ENCODE peak calls at places on chromosomes 1 and 21, in ten cellular contexts. M is epithelial cell of esophagus; C is GM06990; V is MM.1S; B is thoracic aorta; W is ovary; Q is astrocyte of the cerebellum; S is CD8-positive, alpha-beta T cell; H is endothelial cell; F is foreskin fibroblast. X is an unnamed sample.

GRCh38 chr1:2257245-2257627 is 29.1 kb downstream of the SKI start:
- DNase-seq in C (no peak), Q (no peak), H (no peak), B (no peak), W (no peak), S (no peak), M (no peak), F (no peak), V (no peak), X (no peak)

GRCh38 chr1:95467036-95467435 is 233.0 kb downstream of the RWDD3 start:
- DNase-seq in M (no peak), C (no peak), V (no peak), H (no peak), F (no peak), Q (no peak), W (no peak), B (no peak), S (no peak), X (no peak)

GRCh38 chr1:205360891-205361290 is 4.2 kb upstream of the KLHDC8A start:
- DNase-seq in F (no peak), B (no peak), S (no peak), H (no peak), V (no peak), Q (no peak), W (no peak), M (no peak), C (no peak), X (no peak)

GRCh38 chr1:45386219-45386618 is 46.0 kb upstream of the MUTYH start:
- DNase-seq in C (no peak), Q (no peak), W (no peak), M (no peak), F (no peak), H (no peak), B (no peak), S (no peak), V (no peak), X (no peak)

GRCh38 chr1:26853156-26853555 is 9.8 kb upstream of the SFN start:
- DNase-seq in C (peak), F (peak), W (peak), S (peak), M (peak), V (peak), B (peak), H (peak), Q (peak), X (peak)

GRCh38 chr1:111372336-111372965 is 55.1 kb downstream of the OVGP1 start:
- DNase-seq in Q (no peak), C (no peak), F (no peak), M (peak), B (no peak), V (no peak), W (no peak), H (no peak), S (no peak), X (no peak)

GRCh38 chr1:204493145-204493881 is 1.3 kb downstream of the PIK3C2B start:
- DNase-seq in W (peak), M (peak), V (no peak), Q (no peak), F (no peak), B (no peak), S (peak), C (no peak), H (no peak), X (peak)

GRCh38 chr1:12424793-12425192 is 193.2 kb downstream of the DHRS3 start:
- DNase-seq in F (no peak), S (no peak), W (no peak), B (no peak), H (no peak), V (no peak), Q (no peak), C (no peak), M (no peak), X (no peak)

GRCh38 chr1:14345925-14346550 is 252.4 kb upstream of the KAZN start:
- DNase-seq in S (no peak), H (no peak), B (no peak), Q (no peak), V (no peak), W (no peak), F (no peak), C (no peak), M (no peak), X (no peak)

GRCh38 chr1:226632922-226633351 is 84.4 kb downstream of the STUM start:
- DNase-seq in W (peak), B (no peak), M (no peak), Q (no peak), V (no peak), H (no peak), F (no peak), C (no peak), S (no peak), X (no peak)

GRCh38 chr1:19374402-19374801 is 62.3 kb downstream of the SLC66A1 start:
- DNase-seq in M (no peak), V (no peak), F (no peak), B (no peak), H (peak), Q (no peak), W (no peak), C (no peak), S (no peak), X (no peak)

GRCh38 chr1:113391643-113392271 is 1.4 kb downstream of the MAGI3 start:
- DNase-seq in C (no peak), S (no peak), H (no peak), V (peak), M (peak), F (no peak), Q (no peak), B (no peak), W (no peak), X (no peak)

GRCh38 chr1:208475449-208475848 is 231.3 kb upstream of the PLXNA2 start:
- DNase-seq in W (no peak), B (no peak), F (no peak), M (peak), S (no peak), H (no peak), Q (no peak), V (no peak), C (no peak), X (no peak)

GRCh38 chr1:194295690-194296089 is 1109.3 kb upstream of the B3GALT2 start:
- DNase-seq in B (no peak), M (peak), S (peak), V (peak), W (no peak), H (peak), Q (peak), F (no peak), C (no peak), X (no peak)

GRCh38 chr1:32338637-32339145 is 2.7 kb upstream of the MARCKSL1 start:
- DNase-seq in C (no peak), S (no peak), Q (no peak), M (peak), V (no peak), H (no peak), W (no peak), B (no peak), F (no peak), X (no peak)

GRCh38 chr1:85862456-85862855 is 154.2 kb upstream of the ZNHIT6 start:
- DNase-seq in W (no peak), V (no peak), M (no peak), H (no peak), C (no peak), Q (no peak), S (no peak), F (peak), B (no peak), X (no peak)

GRCh38 chr1:51268675-51269033 is 32.6 kb downstream of the RNF11 start:
- DNase-seq in F (no peak), B (no peak), V (no peak), H (no peak), Q (no peak), C (peak), W (no peak), S (no peak), M (no peak), X (no peak)

GRCh38 chr1:24765308-24765988 is 20.2 kb downstream of the CLIC4 start:
- DNase-seq in V (no peak), C (no peak), S (no peak), Q (no peak), M (no peak), W (no peak), B (no peak), F (peak), H (no peak), X (no peak)

GRCh38 chr1:153032677-153033308 is 1.8 kb downstream of the SPRR1B start:
- DNase-seq in C (no peak), Q (no peak), S (no peak), V (peak), B (no peak), W (no peak), M (peak), H (peak), F (peak), X (no peak)

GRCh38 chr1:157967205-157967604 is 26.2 kb upstream of the KIRREL1 start:
- DNase-seq in V (no peak), F (no peak), B (no peak), H (no peak), S (no peak), Q (no peak), M (no peak), W (no peak), C (no peak), X (no peak)

GRCh38 chr1:28668956-28669719 is 554 bp downstream of the GMEB1 start:
- DNase-seq in B (no peak), W (peak), Q (no peak), S (peak), F (peak), C (peak), M (peak), V (peak), H (peak), X (no peak)

DNA sequence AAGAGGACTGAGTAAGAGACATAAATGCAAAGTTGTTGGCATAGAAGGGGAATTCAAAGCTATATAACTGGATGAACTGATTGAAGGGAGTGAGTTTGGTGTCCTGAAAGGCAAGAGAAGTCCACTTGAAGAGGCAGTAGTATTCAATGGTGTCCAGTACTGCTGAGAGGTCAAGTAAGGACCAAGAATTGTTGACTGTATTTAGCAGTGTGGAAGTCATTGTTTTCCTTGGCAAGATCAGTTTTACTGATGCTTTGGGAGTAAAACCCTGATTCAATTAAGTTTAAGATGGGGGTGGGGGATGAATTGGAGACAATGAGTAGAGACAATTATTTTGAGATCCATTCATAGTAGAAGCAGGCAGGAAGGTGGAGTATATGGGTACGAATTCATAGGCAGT is 5.8 kb upstream of the LRRC8D start:
- DNase-seq in B (no peak), M (no peak), V (no peak), Q (no peak), S (no peak), F (no peak), W (no peak), H (no peak), C (no peak), X (no peak)
- TF ChIP-seq CTCF in B (no peak), M (no peak), V (no peak), Q (no peak), S (no peak), F (no peak), W (no peak), H (no peak), C (no peak), X (no peak)

GRCh38 chr1:49971088-49971487 is 52.7 kb downstream of the AGBL4 start:
- DNase-seq in Q (no peak), F (no peak), B (no peak), V (no peak), C (no peak), H (no peak), W (no peak), S (no peak), M (peak), X (no peak)
- TF ChIP-seq CTCF in Q (no peak), F (no peak), B (no peak), V (no peak), C (no peak), H (no peak), W (no peak), S (no peak), M (no peak), X (no peak)

DNA sequence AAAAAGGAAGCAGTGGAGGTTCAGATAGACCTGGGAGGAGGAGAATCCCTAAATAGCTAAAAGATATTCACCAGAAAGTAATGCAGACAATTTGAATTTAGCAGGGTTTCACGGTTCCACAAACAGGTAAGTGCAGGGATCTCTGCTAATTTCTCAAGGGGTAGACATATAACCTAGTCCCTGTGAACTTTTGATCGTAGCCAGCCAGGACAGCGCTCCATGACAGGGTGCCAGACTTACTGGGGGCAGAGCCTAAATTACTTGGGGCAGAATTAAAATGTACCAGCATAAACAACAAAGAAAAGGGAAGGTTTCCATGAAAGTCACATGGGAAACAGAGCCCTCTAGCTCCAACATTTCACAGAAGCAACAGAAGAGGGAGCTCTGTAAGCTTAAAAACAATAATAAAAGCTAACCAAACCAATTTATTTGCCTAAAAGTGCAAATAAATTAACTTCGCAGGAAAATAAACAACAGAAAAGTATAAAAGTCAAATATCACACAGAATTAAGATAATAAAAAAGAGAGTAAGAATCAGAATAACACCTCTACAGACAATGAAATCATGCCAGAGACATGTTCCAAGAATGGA is 198.3 kb downstream of the DUSP10 start:
- DNase-seq in F (peak), W (no peak), C (no peak), V (no peak), B (no peak), Q (peak), H (no peak), M (peak), S (no peak), X (peak)
- TF ChIP-seq CTCF in F (peak), W (no peak), C (peak), V (peak), B (no peak), Q (peak), H (peak), M (peak), S (peak), X (peak)

GRCh38 chr21:44866780-44867179 is 6.7 kb downstream of the PTTG1IP start:
- DNase-seq in Q (peak), S (no peak), W (no peak), H (no peak), B (no peak), V (no peak), C (no peak), M (no peak), F (no peak), X (no peak)

GRCh38 chr21:44867999-44868700 is 5.3 kb downstream of the PTTG1IP start:
- DNase-seq in F (no peak), M (no peak), Q (no peak), S (peak), H (no peak), B (no peak), W (peak), V (no peak), C (no peak), X (no peak)

GRCh38 chr21:44869860-44870747 is 3.4 kb downstream of the PTTG1IP start:
- DNase-seq in F (peak), S (no peak), C (no peak), H (no peak), M (peak), V (no peak), Q (peak), W (peak), B (peak), X (peak)

GRCh38 chr21:44867464-44867863 is 6.0 kb downstream of the PTTG1IP start:
- DNase-seq in H (no peak), V (no peak), S (no peak), Q (no peak), F (no peak), M (no peak), B (no peak), C (no peak), W (no peak), X (no peak)

DNA sequence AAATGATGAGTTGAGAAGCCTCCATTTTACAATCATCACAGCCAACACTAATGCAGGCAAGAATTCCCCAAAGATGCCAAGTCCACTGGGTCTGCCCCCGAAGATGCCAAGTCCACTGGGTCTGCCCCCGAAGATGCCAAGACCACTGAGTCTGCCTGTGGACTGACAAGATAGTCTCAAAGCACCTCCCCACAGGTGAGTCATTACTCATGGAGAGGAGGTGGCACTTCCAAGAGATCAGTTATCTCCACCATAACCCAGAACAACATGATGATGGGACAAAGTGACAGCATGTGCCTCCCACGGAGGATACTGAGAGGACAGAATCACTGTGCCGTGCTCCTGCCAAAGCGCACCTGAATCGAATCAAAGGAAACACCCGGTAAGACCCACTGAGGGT is 4.8 kb downstream of the PTTG1IP start:
- DNase-seq in V (no peak), F (no peak), M (no peak), C (no peak), W (peak), B (no peak), H (no peak), S (no peak), Q (no peak), X (no peak)
- TF ChIP-seq CTCF in V (no peak), F (no peak), M (no peak), C (no peak), W (no peak), B (no peak), H (no peak), S (no peak), Q (no peak), X (no peak)

GRCh38 chr1:177471244-177471643 is 300.5 kb downstream of the BRINP2 start:
- DNase-seq in Q (no peak), C (no peak), B (no peak), M (peak), S (no peak), V (no peak), W (no peak), F (peak), H (no peak), X (no peak)

GRCh38 chr1:177479600-177479999 is 308.8 kb downstream of the BRINP2 start:
- DNase-seq in M (no peak), B (no peak), C (no peak), Q (no peak), S (no peak), H (no peak), F (no peak), V (no peak), W (no peak), X (no peak)

GRCh38 chr1:177472567-177472966 is 301.8 kb downstream of the BRINP2 start:
- DNase-seq in B (no peak), W (no peak), Q (no peak), C (no peak), S (no peak), V (no peak), F (no peak), H (no peak), M (peak), X (no peak)

DNA sequence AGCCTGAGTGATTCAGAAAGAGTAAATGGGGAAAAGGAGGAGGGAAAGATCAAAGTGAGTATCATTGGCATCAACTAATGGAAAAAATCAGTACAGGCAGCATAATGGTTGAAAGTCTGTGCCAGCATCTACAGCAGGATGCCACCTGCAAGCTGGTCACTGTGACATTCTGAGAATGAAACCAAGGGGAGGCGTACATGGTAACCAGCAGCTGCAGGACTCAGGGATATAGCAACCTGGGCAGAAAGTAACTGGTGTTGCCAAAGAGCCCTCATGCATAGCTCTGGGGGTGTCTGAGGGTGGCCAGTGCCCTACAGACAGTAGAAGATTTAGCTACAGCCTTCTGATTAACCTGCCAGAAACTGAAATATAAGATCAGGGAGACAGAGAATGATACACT is 305.9 kb downstream of the BRINP2 start:
- DNase-seq in W (no peak), M (no peak), C (no peak), S (no peak), B (no peak), V (peak), F (no peak), Q (no peak), H (no peak), X (no peak)
- TF ChIP-seq CTCF in W (no peak), M (no peak), C (no peak), S (no peak), B (no peak), V (no peak), F (no peak), Q (no peak), H (no peak), X (no peak)

GRCh38 chr1:91700771-91701493 is 185.0 kb downstream of the TGFBR3 start:
- DNase-seq in S (no peak), Q (no peak), V (no peak), C (no peak), F (peak), B (no peak), W (no peak), H (no peak), M (no peak), X (peak)
- TF ChIP-seq CTCF in S (no peak), Q (no peak), V (no peak), C (no peak), F (no peak), B (no peak), W (no peak), H (no peak), M (no peak), X (no peak)

X was measured in AG09319.